ENCODE peak calls at places on chromosomes 6 and 20, in six cellular contexts. One of them, this sample, is unnamed.
A peak's percentile ranks its signal among the peaks of the same experiment; 100 is the strongest.

GRCh38 chr6:53765270-53765669 is 29.5 kb upstream of the LRRC1 start:
- DNase-seq in EH: peak; percentile 29
- DNase-seq in iPS DF 6.9: no peak
- DNase-seq in hippocampal formation: no peak
- DNase-seq in ELR: no peak
- DNase-seq in H9: no peak
- DNase-seq in this sample: peak; percentile 35

GRCh38 chr6:11277275-11278206 is 45.1 kb upstream of the NEDD9 start:
- DNase-seq in hippocampal formation: no peak
- DNase-seq in iPS DF 6.9: peak; percentile 31
- DNase-seq in ELR: peak; percentile 49
- DNase-seq in H9: peak; percentile 60
- DNase-seq in EH: peak; percentile 97
- DNase-seq in this sample: peak; percentile 93

GRCh38 chr6:169915769-169916550 is 164.5 kb downstream of the ERMARD start:
- DNase-seq in ELR: no peak
- DNase-seq in iPS DF 6.9: no peak
- DNase-seq in hippocampal formation: no peak
- DNase-seq in EH: no peak
- DNase-seq in H9: no peak
- DNase-seq in this sample: no peak

GRCh38 chr20:25321262-25321831 is 69.3 kb downstream of the ABHD12 start:
- DNase-seq in ELR: no peak
- DNase-seq in hippocampal formation: no peak
- DNase-seq in EH: no peak
- DNase-seq in H9: no peak
- DNase-seq in iPS DF 6.9: no peak
- DNase-seq in this sample: no peak

GRCh38 chr20:4476903-4477302 is 244.8 kb upstream of the PRND start:
- DNase-seq in hippocampal formation: peak; percentile 5
- DNase-seq in H9: no peak
- DNase-seq in EH: peak; percentile 40
- DNase-seq in iPS DF 6.9: no peak
- DNase-seq in ELR: no peak
- DNase-seq in this sample: peak; percentile 29

GRCh38 chr6:130167655-130168054 is 55.1 kb downstream of the SAMD3 start:
- DNase-seq in H9: no peak
- DNase-seq in EH: peak; percentile 13
- DNase-seq in iPS DF 6.9: no peak
- DNase-seq in hippocampal formation: no peak
- DNase-seq in ELR: peak; percentile 3
- DNase-seq in this sample: peak; percentile 34

GRCh38 chr20:25051386-25052155 is 6.4 kb downstream of the ACSS1 start:
- DNase-seq in hippocampal formation: no peak
- DNase-seq in EH: no peak
- DNase-seq in H9: no peak
- DNase-seq in iPS DF 6.9: no peak
- DNase-seq in ELR: no peak
- DNase-seq in this sample: no peak

GRCh38 chr6:53263915-53264314 is 84.8 kb downstream of the ELOVL5 start:
- DNase-seq in iPS DF 6.9: no peak
- DNase-seq in EH: peak; percentile 80
- DNase-seq in H9: no peak
- DNase-seq in ELR: peak; percentile 10
- DNase-seq in hippocampal formation: no peak
- DNase-seq in this sample: peak; percentile 78

GRCh38 chr20:36992802-36993334 is 41.4 kb upstream of the SAMHD1 start:
- DNase-seq in hippocampal formation: no peak
- DNase-seq in H9: no peak
- DNase-seq in EH: no peak
- DNase-seq in iPS DF 6.9: no peak
- DNase-seq in ELR: peak; percentile 22
- DNase-seq in this sample: no peak

GRCh38 chr20:53940356-53940694 is 130.1 kb downstream of the BCAS1 start:
- DNase-seq in iPS DF 6.9: no peak
- DNase-seq in EH: no peak
- DNase-seq in hippocampal formation: no peak
- DNase-seq in ELR: no peak
- DNase-seq in H9: no peak
- DNase-seq in this sample: no peak

This sample was measured in astrocyte.